ENCODE peak calls at places on chromosomes 11 and 22, in ten cellular contexts. One of them, this sample, is unnamed.

GRCh38 chr11:65891180-65892136 is 985 bp downstream of the CCDC85B start:
- DNase-seq in neural crest cell: no peak
- DNase-seq in fibroblast of pulmonary artery: peak; percentile 59
- DNase-seq in AG04450: no peak
- DNase-seq in pancreas: no peak
- DNase-seq in astrocyte of the cerebellum: no peak
- DNase-seq in kidney epithelial cell: no peak
- DNase-seq in AG10803: no peak
- DNase-seq in omental fat pad: no peak
- DNase-seq in progenitor cell of endocrine pancreas: no peak
- DNase-seq in this sample: peak; percentile 61

GRCh38 chr11:2390871-2391662 is 9.5 kb upstream of the TSSC4 start:
- DNase-seq in neural crest cell: no peak
- DNase-seq in fibroblast of pulmonary artery: peak; percentile 54
- DNase-seq in AG04450: peak; percentile 42
- DNase-seq in pancreas: no peak
- DNase-seq in astrocyte of the cerebellum: no peak
- DNase-seq in kidney epithelial cell: peak; percentile 69
- DNase-seq in AG10803: peak; percentile 66
- DNase-seq in omental fat pad: no peak
- DNase-seq in progenitor cell of endocrine pancreas: no peak
- DNase-seq in this sample: no peak

GRCh38 chr22:40177738-40178416 is at the start of gene TNRC6B:
- DNase-seq in neural crest cell: peak; percentile 58
- DNase-seq in fibroblast of pulmonary artery: peak; percentile 98
- DNase-seq in AG04450: peak; percentile 92
- DNase-seq in pancreas: peak; percentile 87
- DNase-seq in astrocyte of the cerebellum: peak; percentile 94
- DNase-seq in kidney epithelial cell: peak; percentile 96
- DNase-seq in AG10803: peak; percentile 97
- DNase-seq in omental fat pad: peak; percentile 48
- DNase-seq in progenitor cell of endocrine pancreas: peak; percentile 43
- DNase-seq in this sample: peak; percentile 91

GRCh38 chr11:122933434-122933833 is 48.2 kb downstream of the BSX start:
- DNase-seq in neural crest cell: no peak
- DNase-seq in fibroblast of pulmonary artery: no peak
- DNase-seq in AG04450: no peak
- DNase-seq in pancreas: no peak
- DNase-seq in astrocyte of the cerebellum: no peak
- DNase-seq in kidney epithelial cell: no peak
- DNase-seq in AG10803: peak; percentile 75
- DNase-seq in omental fat pad: no peak
- DNase-seq in progenitor cell of endocrine pancreas: no peak
- DNase-seq in this sample: no peak

GRCh38 chr11:36027731-36028130 is 83.9 kb downstream of the LDLRAD3 start:
- DNase-seq in neural crest cell: no peak
- DNase-seq in fibroblast of pulmonary artery: no peak
- DNase-seq in AG04450: no peak
- DNase-seq in pancreas: no peak
- DNase-seq in astrocyte of the cerebellum: no peak
- DNase-seq in kidney epithelial cell: no peak
- DNase-seq in AG10803: no peak
- DNase-seq in omental fat pad: no peak
- DNase-seq in progenitor cell of endocrine pancreas: no peak
- DNase-seq in this sample: no peak

GRCh38 chr11:7548659-7549283 is 35.0 kb downstream of the PPFIBP2 start:
- DNase-seq in neural crest cell: no peak
- DNase-seq in fibroblast of pulmonary artery: no peak
- DNase-seq in AG04450: no peak
- DNase-seq in pancreas: no peak
- DNase-seq in astrocyte of the cerebellum: no peak
- DNase-seq in kidney epithelial cell: no peak
- DNase-seq in AG10803: no peak
- DNase-seq in omental fat pad: no peak
- DNase-seq in progenitor cell of endocrine pancreas: peak; percentile 26
- DNase-seq in this sample: peak; percentile 69

GRCh38 chr11:72751293-72752087 is 718 bp downstream of the ARAP1 start:
- DNase-seq in neural crest cell: no peak
- DNase-seq in fibroblast of pulmonary artery: no peak
- DNase-seq in AG04450: no peak
- DNase-seq in pancreas: no peak
- DNase-seq in astrocyte of the cerebellum: no peak
- DNase-seq in kidney epithelial cell: no peak
- DNase-seq in AG10803: no peak
- DNase-seq in omental fat pad: no peak
- DNase-seq in progenitor cell of endocrine pancreas: no peak
- DNase-seq in this sample: no peak

GRCh38 chr11:125084057-125084416 is 20.9 kb downstream of the SLC37A2 start:
- DNase-seq in neural crest cell: no peak
- DNase-seq in fibroblast of pulmonary artery: no peak
- DNase-seq in AG04450: no peak
- DNase-seq in pancreas: no peak
- DNase-seq in astrocyte of the cerebellum: no peak
- DNase-seq in kidney epithelial cell: no peak
- DNase-seq in AG10803: no peak
- DNase-seq in omental fat pad: no peak
- DNase-seq in progenitor cell of endocrine pancreas: no peak
- DNase-seq in this sample: no peak

GRCh38 chr22:31938258-31938657 is 6.1 kb upstream of the YWHAH start:
- DNase-seq in neural crest cell: no peak
- DNase-seq in fibroblast of pulmonary artery: no peak
- DNase-seq in AG04450: no peak
- DNase-seq in pancreas: no peak
- DNase-seq in astrocyte of the cerebellum: no peak
- DNase-seq in kidney epithelial cell: no peak
- DNase-seq in AG10803: no peak
- DNase-seq in omental fat pad: no peak
- DNase-seq in progenitor cell of endocrine pancreas: no peak
- DNase-seq in this sample: peak; percentile 9

GRCh38 chr11:68314886-68315580 is 2.6 kb downstream of the LRP5 start:
- DNase-seq in neural crest cell: no peak
- DNase-seq in fibroblast of pulmonary artery: no peak
- DNase-seq in AG04450: no peak
- DNase-seq in pancreas: no peak
- DNase-seq in astrocyte of the cerebellum: no peak
- DNase-seq in kidney epithelial cell: no peak
- DNase-seq in AG10803: peak; percentile 38
- DNase-seq in omental fat pad: no peak
- DNase-seq in progenitor cell of endocrine pancreas: no peak
- DNase-seq in this sample: peak; percentile 81

GRCh38 chr22:29933619-29934018 is 50.6 kb downstream of the MTMR3 start:
- DNase-seq in neural crest cell: no peak
- DNase-seq in fibroblast of pulmonary artery: no peak
- DNase-seq in AG04450: no peak
- DNase-seq in pancreas: no peak
- DNase-seq in astrocyte of the cerebellum: no peak
- DNase-seq in kidney epithelial cell: no peak
- DNase-seq in AG10803: no peak
- DNase-seq in omental fat pad: no peak
- DNase-seq in progenitor cell of endocrine pancreas: no peak
- DNase-seq in this sample: no peak

GRCh38 chr11:132258865-132259264 is 888.5 kb downstream of the NTM start:
- DNase-seq in neural crest cell: no peak
- DNase-seq in fibroblast of pulmonary artery: no peak
- DNase-seq in AG04450: no peak
- DNase-seq in pancreas: no peak
- DNase-seq in astrocyte of the cerebellum: no peak
- DNase-seq in kidney epithelial cell: no peak
- DNase-seq in AG10803: peak; percentile 21
- DNase-seq in omental fat pad: no peak
- DNase-seq in progenitor cell of endocrine pancreas: no peak
- DNase-seq in this sample: no peak

GRCh38 chr11:85694385-85694980 is 8.5 kb upstream of the CCDC89 start:
- DNase-seq in neural crest cell: no peak
- DNase-seq in fibroblast of pulmonary artery: peak; percentile 73
- DNase-seq in AG04450: no peak
- DNase-seq in pancreas: no peak
- DNase-seq in astrocyte of the cerebellum: peak; percentile 40
- DNase-seq in kidney epithelial cell: no peak
- DNase-seq in AG10803: peak; percentile 64
- DNase-seq in omental fat pad: no peak
- DNase-seq in progenitor cell of endocrine pancreas: no peak
- DNase-seq in this sample: no peak

GRCh38 chr22:43555561-43556515 is 144.0 kb downstream of the MPPED1 start:
- DNase-seq in neural crest cell: no peak
- DNase-seq in fibroblast of pulmonary artery: no peak
- DNase-seq in AG04450: no peak
- DNase-seq in pancreas: no peak
- DNase-seq in astrocyte of the cerebellum: no peak
- DNase-seq in kidney epithelial cell: no peak
- DNase-seq in AG10803: no peak
- DNase-seq in omental fat pad: no peak
- DNase-seq in progenitor cell of endocrine pancreas: no peak
- DNase-seq in this sample: no peak

GRCh38 chr11:31240340-31240904 is 129.1 kb downstream of the DCDC1 start:
- DNase-seq in neural crest cell: peak; percentile 51
- DNase-seq in fibroblast of pulmonary artery: peak; percentile 69
- DNase-seq in AG04450: peak; percentile 1
- DNase-seq in pancreas: peak; percentile 15
- DNase-seq in astrocyte of the cerebellum: peak; percentile 62
- DNase-seq in kidney epithelial cell: peak; percentile 25
- DNase-seq in AG10803: peak; percentile 30
- DNase-seq in omental fat pad: no peak
- DNase-seq in progenitor cell of endocrine pancreas: peak; percentile 13
- DNase-seq in this sample: no peak

GRCh38 chr11:116697639-116698038 is 75.1 kb downstream of the BUD13 start:
- DNase-seq in neural crest cell: no peak
- DNase-seq in fibroblast of pulmonary artery: no peak
- DNase-seq in AG04450: no peak
- DNase-seq in pancreas: peak; percentile 2
- DNase-seq in astrocyte of the cerebellum: no peak
- DNase-seq in kidney epithelial cell: no peak
- DNase-seq in AG10803: no peak
- DNase-seq in omental fat pad: no peak
- DNase-seq in progenitor cell of endocrine pancreas: no peak
- DNase-seq in this sample: peak; percentile 15

GRCh38 chr22:33023119-33023827 is 34.9 kb downstream of the SYN3 start:
- DNase-seq in neural crest cell: no peak
- DNase-seq in fibroblast of pulmonary artery: no peak
- DNase-seq in AG04450: no peak
- DNase-seq in pancreas: no peak
- DNase-seq in astrocyte of the cerebellum: no peak
- DNase-seq in kidney epithelial cell: no peak
- DNase-seq in AG10803: no peak
- DNase-seq in omental fat pad: no peak
- DNase-seq in progenitor cell of endocrine pancreas: no peak
- DNase-seq in this sample: no peak

GRCh38 chr11:61392991-61393595 is 706 bp downstream of the TMEM216 start:
- DNase-seq in neural crest cell: no peak
- DNase-seq in fibroblast of pulmonary artery: peak; percentile 26
- DNase-seq in AG04450: no peak
- DNase-seq in pancreas: no peak
- DNase-seq in astrocyte of the cerebellum: no peak
- DNase-seq in kidney epithelial cell: no peak
- DNase-seq in AG10803: peak; percentile 13
- DNase-seq in omental fat pad: no peak
- DNase-seq in progenitor cell of endocrine pancreas: no peak
- DNase-seq in this sample: no peak
- TF ChIP-seq CTCF in neural crest cell: no peak
- TF ChIP-seq CTCF in fibroblast of pulmonary artery: peak; percentile 34
- TF ChIP-seq CTCF in AG04450: peak; percentile 52
- TF ChIP-seq CTCF in pancreas: no peak
- TF ChIP-seq CTCF in astrocyte of the cerebellum: peak; percentile 20
- TF ChIP-seq CTCF in kidney epithelial cell: peak; percentile 40
- TF ChIP-seq CTCF in AG10803: peak; percentile 43
- TF ChIP-seq CTCF in omental fat pad: no peak
- TF ChIP-seq CTCF in progenitor cell of endocrine pancreas: no peak
- TF ChIP-seq CTCF in this sample: no peak

GRCh38 chr11:46117842-46118241 is 3.4 kb downstream of the PHF21A start:
- DNase-seq in neural crest cell: no peak
- DNase-seq in fibroblast of pulmonary artery: peak; percentile 21
- DNase-seq in AG04450: no peak
- DNase-seq in pancreas: no peak
- DNase-seq in astrocyte of the cerebellum: no peak
- DNase-seq in kidney epithelial cell: no peak
- DNase-seq in AG10803: no peak
- DNase-seq in omental fat pad: no peak
- DNase-seq in progenitor cell of endocrine pancreas: no peak
- DNase-seq in this sample: no peak
- TF ChIP-seq CTCF in neural crest cell: peak; percentile 50
- TF ChIP-seq CTCF in fibroblast of pulmonary artery: peak; percentile 45
- TF ChIP-seq CTCF in AG04450: peak; percentile 40
- TF ChIP-seq CTCF in pancreas: no peak
- TF ChIP-seq CTCF in astrocyte of the cerebellum: no peak
- TF ChIP-seq CTCF in kidney epithelial cell: peak; percentile 26
- TF ChIP-seq CTCF in AG10803: peak; percentile 41
- TF ChIP-seq CTCF in omental fat pad: no peak
- TF ChIP-seq CTCF in progenitor cell of endocrine pancreas: no peak
- TF ChIP-seq CTCF in this sample: no peak

DNA sequence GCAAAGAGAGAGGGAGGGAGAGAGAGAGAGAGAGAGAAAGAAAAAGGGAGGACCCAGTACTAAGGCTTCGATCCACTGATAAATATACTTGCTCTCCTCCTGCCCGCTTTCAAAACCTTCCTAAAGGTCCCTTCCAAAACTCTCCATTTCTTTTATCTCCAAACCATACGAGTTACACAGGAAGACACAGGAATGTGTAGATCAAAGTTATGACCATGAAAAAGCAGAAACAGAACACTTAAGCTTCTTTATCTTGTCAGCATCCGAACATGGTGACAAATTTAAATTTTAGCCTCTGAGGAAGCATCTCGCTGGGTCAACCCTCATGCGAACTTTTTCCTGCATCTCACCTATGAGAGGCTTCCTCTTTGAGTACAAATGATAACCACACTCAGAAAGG is 29.2 kb upstream of the POGLUT3 start:
- DNase-seq in neural crest cell: no peak
- DNase-seq in fibroblast of pulmonary artery: no peak
- DNase-seq in AG04450: no peak
- DNase-seq in pancreas: no peak
- DNase-seq in astrocyte of the cerebellum: no peak
- DNase-seq in kidney epithelial cell: no peak
- DNase-seq in AG10803: no peak
- DNase-seq in omental fat pad: no peak
- DNase-seq in progenitor cell of endocrine pancreas: no peak
- DNase-seq in this sample: no peak
- TF ChIP-seq CTCF in neural crest cell: no peak
- TF ChIP-seq CTCF in fibroblast of pulmonary artery: no peak
- TF ChIP-seq CTCF in AG04450: no peak
- TF ChIP-seq CTCF in pancreas: no peak
- TF ChIP-seq CTCF in astrocyte of the cerebellum: no peak
- TF ChIP-seq CTCF in kidney epithelial cell: no peak
- TF ChIP-seq CTCF in AG10803: no peak
- TF ChIP-seq CTCF in omental fat pad: no peak
- TF ChIP-seq CTCF in progenitor cell of endocrine pancreas: no peak
- TF ChIP-seq CTCF in this sample: no peak

DNA sequence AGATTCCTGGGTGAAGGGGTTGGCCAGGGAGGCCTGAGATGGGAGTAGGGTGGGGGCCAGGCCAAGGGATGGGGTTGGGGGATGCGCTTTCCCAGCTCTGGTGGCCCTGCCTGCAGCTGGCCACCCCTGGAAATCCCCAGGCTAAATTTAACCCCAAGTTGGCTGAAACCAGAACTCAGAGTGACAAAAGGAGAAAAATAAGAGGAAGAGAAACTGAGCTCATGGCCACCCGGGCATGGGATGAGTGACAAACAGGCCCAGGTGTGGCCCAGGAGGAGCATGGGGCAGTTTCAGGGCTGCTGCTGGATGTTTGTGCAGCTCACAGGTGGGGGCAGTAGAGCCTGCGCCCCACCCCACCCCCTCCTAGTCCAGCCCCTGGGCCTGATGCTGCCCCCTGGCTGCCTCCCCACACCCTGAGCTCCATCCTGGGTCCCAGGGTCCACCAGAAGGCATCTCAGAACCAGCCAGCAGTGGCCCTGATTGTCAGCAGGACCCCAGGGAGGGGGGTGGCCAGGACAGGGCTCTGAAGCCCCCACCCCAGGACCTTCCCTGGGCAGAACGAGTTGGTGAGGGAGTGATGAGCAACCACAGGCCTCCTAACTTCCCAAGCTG is 48.0 kb downstream of the IGLL5 start:
- DNase-seq in neural crest cell: no peak
- DNase-seq in fibroblast of pulmonary artery: no peak
- DNase-seq in AG04450: no peak
- DNase-seq in pancreas: no peak
- DNase-seq in astrocyte of the cerebellum: no peak
- DNase-seq in kidney epithelial cell: no peak
- DNase-seq in AG10803: no peak
- DNase-seq in omental fat pad: no peak
- DNase-seq in progenitor cell of endocrine pancreas: no peak
- DNase-seq in this sample: peak; percentile 90
- TF ChIP-seq CTCF in neural crest cell: no peak
- TF ChIP-seq CTCF in fibroblast of pulmonary artery: no peak
- TF ChIP-seq CTCF in AG04450: no peak
- TF ChIP-seq CTCF in pancreas: no peak
- TF ChIP-seq CTCF in astrocyte of the cerebellum: no peak
- TF ChIP-seq CTCF in kidney epithelial cell: no peak
- TF ChIP-seq CTCF in AG10803: no peak
- TF ChIP-seq CTCF in omental fat pad: no peak
- TF ChIP-seq CTCF in progenitor cell of endocrine pancreas: no peak
- TF ChIP-seq CTCF in this sample: no peak